ENCODE peak calls at places on chromosomes 11 and 22, in six cellular contexts. X is A549, E is IMR-90, W is heart left ventricle, F is right lobe of liver, T is stomach. L is an unnamed sample. For H3K4me1, the result is how much of the 10 kb centered on the place peaks cover.

GRCh38 chr22:27170491-27170890 is 513.1 kb downstream of the MIAT start:
- DNase-seq in F (no peak), T (no peak), X (peak), W (no peak), E (peak), L (peak)

GRCh38 chr11:72773291-72773690 is 20.6 kb downstream of the STARD10 start:
- DNase-seq in X (no peak), T (no peak), F (no peak), W (peak), E (peak), L (no peak)

GRCh38 chr11:1863352-1864215 is 10.7 kb downstream of the LSP1 start:
- DNase-seq in X (peak), W (peak), E (peak), T (peak), F (peak), L (peak)

GRCh38 chr11:2886191-2886894 is 768 bp upstream of the CDKN1C start:
- DNase-seq in T (no peak), F (peak), W (peak), X (no peak), E (no peak), L (peak)

GRCh38 chr11:587546-587945 is 11.3 kb downstream of the PHRF1 start:
- DNase-seq in T (no peak), W (no peak), E (no peak), X (no peak), F (no peak), L (no peak)

GRCh38 chr11:102933627-102934026 is 21.9 kb downstream of the MMP13 start:
- DNase-seq in F (no peak), E (no peak), T (no peak), W (no peak), X (no peak), L (no peak)

GRCh38 chr11:114774599-114775365 is 96.5 kb downstream of the NXPE2 start:
- DNase-seq in F (no peak), W (peak), T (peak), X (peak), E (peak), L (peak)

GRCh38 chr11:72710278-72710677 is 36.1 kb upstream of the PDE2A start:
- DNase-seq in E (no peak), F (no peak), T (no peak), X (no peak), W (no peak), L (no peak)

GRCh38 chr22:27875951-27876350 is 43.1 kb downstream of the PITPNB start:
- DNase-seq in W (no peak), E (no peak), F (no peak), T (no peak), X (no peak), L (no peak)

GRCh38 chr22:29702025-29702930 is 17.5 kb upstream of the CABP7 start:
- DNase-seq in F (no peak), T (no peak), E (peak), W (no peak), X (peak), L (peak)

GRCh38 chr22:24516301-24516737 is 21.2 kb downstream of the UPB1 start:
- DNase-seq in T (no peak), F (no peak), W (no peak), E (peak), X (peak), L (peak)

GRCh38 chr11:113615098-113615497 is 91.0 kb downstream of the TMPRSS5 start:
- DNase-seq in W (no peak), X (no peak), T (no peak), F (no peak), E (no peak), L (no peak)

GRCh38 chr11:134581121-134581626 is 169.1 kb upstream of the B3GAT1 start:
- DNase-seq in F (no peak), X (no peak), T (no peak), W (no peak), E (no peak), L (no peak)

GRCh38 chr11:128555606-128556005 is 31.8 kb downstream of the ETS1 start:
- DNase-seq in T (no peak), F (no peak), E (no peak), W (no peak), X (no peak), L (peak)

GRCh38 chr11:101034076-101034475 is 95.5 kb downstream of the PGR start:
- DNase-seq in F (peak), T (peak), E (no peak), X (no peak), W (peak), L (peak)

GRCh38 chr11:102837646-102838045 is 5.8 kb downstream of the MMP3 start:
- DNase-seq in X (no peak), E (no peak), W (no peak), T (no peak), F (no peak), L (no peak)

GRCh38 chr22:26781591-26781990 is 124.2 kb downstream of the MIAT start:
- DNase-seq in E (no peak), W (no peak), X (no peak), T (no peak), F (no peak), L (no peak)

GRCh38 chr11:77065878-77066228 is 918 bp upstream of the CAPN5 start:
- DNase-seq in T (no peak), W (peak), X (no peak), F (peak), E (peak), L (peak)

DNA sequence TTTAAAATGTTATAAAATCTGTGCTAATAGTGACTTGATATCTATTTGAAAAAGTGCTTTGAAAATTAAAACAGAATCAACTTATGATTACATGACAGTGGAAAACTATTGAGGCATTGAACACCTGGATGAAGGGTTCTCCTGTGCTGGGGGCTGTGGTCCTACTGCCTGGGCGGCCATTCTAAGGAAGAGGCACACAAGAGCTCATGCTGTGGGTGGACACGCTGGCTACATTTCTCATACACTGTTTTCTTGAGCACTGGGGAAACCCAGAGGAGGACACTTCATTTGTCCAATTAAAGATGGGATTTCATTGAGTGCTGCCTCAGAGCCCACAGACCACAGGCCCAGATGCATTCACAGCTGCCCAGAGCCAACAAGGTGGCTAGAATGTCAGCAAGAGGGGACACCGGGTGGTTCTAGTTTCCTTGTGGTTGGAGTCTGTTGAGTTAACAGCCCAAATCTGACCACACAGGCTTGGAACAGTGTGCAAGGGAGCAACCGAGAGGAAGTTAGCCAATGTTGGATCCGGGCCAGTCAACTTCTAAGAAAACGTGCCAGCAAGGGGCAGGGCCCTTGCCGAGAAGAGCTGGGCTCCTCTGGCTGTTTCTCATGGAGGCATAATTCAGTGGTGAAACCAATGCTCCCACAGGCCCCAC is 35.1 kb upstream of the SORL1 start:
- DNase-seq in T (peak), E (peak), X (no peak), W (peak), F (peak), L (peak)
- H3K4me1 ChIP-seq in T (under half), E (under half), X (under half), W (under half), F (under half), L (under half)

DNA sequence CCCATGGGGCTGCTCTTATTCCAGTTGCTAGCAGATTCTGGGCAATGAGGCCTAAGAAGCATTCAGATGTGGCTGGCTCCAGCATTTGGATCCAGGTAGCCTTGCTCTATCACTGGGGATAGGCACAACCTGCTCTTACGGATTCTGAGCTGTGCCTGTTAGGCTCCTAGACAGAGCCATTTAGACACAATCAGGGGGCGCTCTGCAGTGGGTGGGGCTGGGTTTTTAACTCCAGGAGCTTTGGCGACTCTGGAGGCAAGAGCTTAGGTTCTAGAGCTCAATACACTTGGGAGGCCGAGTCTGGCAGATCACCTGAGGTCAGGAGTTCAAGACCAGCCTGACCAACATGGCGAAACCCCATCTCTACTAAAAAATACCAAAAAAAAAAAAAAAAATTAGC is 32.0 kb downstream of the KCNC1 start:
- DNase-seq in W (no peak), E (no peak), T (no peak), X (no peak), F (no peak), L (no peak)
- TF ChIP-seq CTCF in W (no peak), E (no peak), T (no peak), X (no peak), F (no peak), L (no peak)

GRCh38 chr11:65861533-65862183 is 1.4 kb downstream of the MUS81 start:
- DNase-seq in W (peak), E (no peak), F (no peak), X (no peak), T (no peak), L (no peak)

GRCh38 chr11:65861165-65861505 is 902 bp downstream of the MUS81 start:
- DNase-seq in X (no peak), T (no peak), F (no peak), W (peak), E (no peak), L (no peak)

GRCh38 chr11:65859812-65860277 is 388 bp upstream of the MUS81 start:
- DNase-seq in E (no peak), W (no peak), X (no peak), T (no peak), F (no peak), L (no peak)

GRCh38 chr11:65859134-65859811 is 960 bp upstream of the MUS81 start:
- DNase-seq in E (peak), X (peak), F (peak), T (peak), W (peak), L (peak)

GRCh38 chr11:65860278-65861164 is at the start of gene MUS81:
- DNase-seq in E (peak), T (peak), F (peak), X (peak), W (peak), L (peak)
- TF ChIP-seq POLR2A in E (peak), T (no peak), F (peak), X (peak), W (peak), L (no peak)

GRCh38 chr22:46609175-46609690 is 11.0 kb upstream of the GRAMD4 start:
- DNase-seq in X (no peak), W (no peak), E (no peak), T (peak), F (no peak), L (no peak)
- H3K4me1 ChIP-seq in X (under half), W (under half), E (under half), T (half or more), F (under half), L (under half)

GRCh38 chr11:29272019-29272654 is 744.7 kb downstream of the KCNA4 start:
- DNase-seq in F (no peak), T (no peak), W (no peak), X (peak), E (peak), L (no peak)
- TF ChIP-seq CTCF in F (peak), T (no peak), W (no peak), X (peak), E (peak), L (no peak)

GRCh38 chr11:66002648-66003225 is 434 bp downstream of the BANF1 start:
- DNase-seq in T (peak), E (peak), X (peak), F (peak), W (peak), L (peak)

GRCh38 chr11:66006134-66006890 is 4.0 kb downstream of the BANF1 start:
- DNase-seq in E (no peak), X (no peak), W (no peak), F (no peak), T (no peak), L (no peak)

GRCh38 chr11:66003291-66003690 is 988 bp downstream of the BANF1 start:
- DNase-seq in W (no peak), F (no peak), E (no peak), T (no peak), X (no peak), L (no peak)

GRCh38 chr11:66004186-66004585 is 1.9 kb downstream of the BANF1 start:
- DNase-seq in X (no peak), E (no peak), W (no peak), F (no peak), T (no peak), L (no peak)

GRCh38 chr11:66001941-66002647 is at the start of the genes BANF1 and EIF1AD:
- DNase-seq in F (peak), E (peak), W (peak), T (peak), X (peak), L (peak)
- TF ChIP-seq POLR2A in F (peak), E (peak), W (no peak), T (no peak), X (peak), L (peak)

DNA sequence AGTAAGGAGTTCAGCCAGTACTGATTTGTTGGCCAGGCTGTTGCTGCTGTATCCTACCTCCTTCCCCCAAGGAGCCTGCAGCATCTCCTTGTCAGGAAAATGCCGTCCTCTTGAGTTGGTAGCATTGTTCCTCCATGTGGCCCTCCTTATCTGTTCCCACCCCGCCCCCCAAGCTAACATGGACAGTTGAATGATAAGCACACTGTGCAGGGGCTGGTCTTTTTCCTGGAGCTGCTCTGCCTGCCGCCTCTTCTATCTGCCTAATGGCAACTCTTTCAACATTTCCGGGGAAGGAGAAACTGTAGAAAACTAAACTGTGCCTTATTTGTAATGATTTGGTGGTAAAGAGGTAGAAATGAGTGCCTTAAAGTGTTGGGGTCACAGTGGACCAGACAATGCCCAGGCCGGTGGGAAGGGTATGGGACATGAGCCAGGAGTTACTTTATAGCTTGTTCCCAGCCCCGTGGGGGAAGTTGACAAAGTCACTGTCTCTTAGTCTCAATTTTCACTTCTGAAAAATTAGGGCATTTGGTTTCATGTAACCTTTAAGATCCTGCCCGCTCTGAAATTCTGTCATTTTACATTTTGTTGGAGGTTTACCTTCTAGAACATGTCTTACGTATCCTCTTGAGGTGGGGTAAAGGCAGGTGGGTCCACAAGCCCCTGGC is 4.5 kb downstream of the FAM118A start:
- DNase-seq in T (no peak), X (no peak), E (no peak), W (no peak), F (no peak), L (no peak)
- H3K4me1 ChIP-seq in T (half or more), X (under half), E (under half), W (under half), F (under half), L (under half)

L was measured in thyroid gland.